ENCODE peak calls at places on chromosome 12, in four cellular contexts. F, S, V and J are unnamed samples.
A peak's percentile ranks its signal among the peaks of the same experiment; 100 is the strongest.

GRCh38 chr12:12791756-12792346 is 6.4 kb downstream of the APOLD1 start:
- DNase-seq in F (no peak), S (no peak), V (no peak), J (no peak)

GRCh38 chr12:121224591-121224990 is 14.7 kb downstream of the P2RX4 start:
- DNase-seq in S (no peak), F (no peak), V (no peak), J (no peak)

GRCh38 chr12:25997401-25997973 is 39.0 kb downstream of the RASSF8 start:
- DNase-seq in F (peak; percentile 96), V (no peak), S (no peak), J (no peak)

GRCh38 chr12:120007272-120007671 is 18.2 kb downstream of the BICDL1 start:
- DNase-seq in V (peak; percentile 15), F (no peak), S (no peak), J (no peak)

GRCh38 chr12:11228268-11228879 is 41.1 kb downstream of the PRB3 start:
- DNase-seq in S (no peak), V (peak; percentile 37), F (peak; percentile 73), J (peak; percentile 35)

GRCh38 chr12:82745062-82745461 is 58.4 kb downstream of the TMTC2 start:
- DNase-seq in S (no peak), F (no peak), V (no peak), J (no peak)

GRCh38 chr12:70508178-70508577 is 129.1 kb downstream of the PTPRB start:
- DNase-seq in V (no peak), S (no peak), F (peak; percentile 51), J (no peak)

GRCh38 chr12:113932411-113933196 is 33.5 kb downstream of the RBM19 start:
- DNase-seq in F (peak; percentile 21), V (no peak), S (peak; percentile 44), J (no peak)

DNA sequence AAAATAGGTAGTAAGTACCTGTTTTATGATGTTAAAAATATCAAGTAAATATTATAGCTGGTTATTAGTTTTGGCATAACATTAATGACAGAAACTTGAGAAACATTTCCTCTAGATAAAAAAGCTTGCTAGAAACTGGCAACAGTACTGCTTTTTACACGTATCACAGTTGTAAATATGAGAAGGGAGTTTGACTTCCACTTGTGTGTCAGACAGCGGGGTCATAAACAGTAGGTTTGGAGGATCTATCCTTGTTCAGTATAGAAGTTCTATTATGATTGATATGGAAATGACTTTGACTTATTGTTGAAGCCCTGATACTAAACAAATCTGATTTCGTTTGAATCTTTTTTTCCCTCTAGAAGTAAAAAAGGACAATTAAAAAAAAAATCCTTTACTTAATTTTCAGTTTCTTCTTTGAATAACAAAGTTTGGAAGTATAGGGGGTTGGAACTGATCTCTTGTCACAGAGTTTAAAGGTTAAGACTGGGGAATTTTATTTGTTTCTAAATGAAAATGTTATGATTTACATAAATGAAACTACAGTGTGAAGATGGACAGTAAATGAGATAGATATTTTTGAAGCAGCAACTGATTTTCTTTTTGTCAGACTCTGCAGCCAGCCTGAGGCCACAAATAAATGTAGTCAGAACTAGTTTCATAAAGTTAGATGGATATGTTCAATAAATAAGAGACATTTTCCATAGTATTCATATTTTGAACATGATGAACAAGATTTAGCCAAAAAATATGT is 50.0 kb downstream of the WNK1 start:
- DNase-seq in S (no peak), F (peak; percentile 67), V (no peak), J (no peak)
- TF ChIP-seq CTCF in S (no peak), F (no peak), V (no peak), J (no peak)

DNA sequence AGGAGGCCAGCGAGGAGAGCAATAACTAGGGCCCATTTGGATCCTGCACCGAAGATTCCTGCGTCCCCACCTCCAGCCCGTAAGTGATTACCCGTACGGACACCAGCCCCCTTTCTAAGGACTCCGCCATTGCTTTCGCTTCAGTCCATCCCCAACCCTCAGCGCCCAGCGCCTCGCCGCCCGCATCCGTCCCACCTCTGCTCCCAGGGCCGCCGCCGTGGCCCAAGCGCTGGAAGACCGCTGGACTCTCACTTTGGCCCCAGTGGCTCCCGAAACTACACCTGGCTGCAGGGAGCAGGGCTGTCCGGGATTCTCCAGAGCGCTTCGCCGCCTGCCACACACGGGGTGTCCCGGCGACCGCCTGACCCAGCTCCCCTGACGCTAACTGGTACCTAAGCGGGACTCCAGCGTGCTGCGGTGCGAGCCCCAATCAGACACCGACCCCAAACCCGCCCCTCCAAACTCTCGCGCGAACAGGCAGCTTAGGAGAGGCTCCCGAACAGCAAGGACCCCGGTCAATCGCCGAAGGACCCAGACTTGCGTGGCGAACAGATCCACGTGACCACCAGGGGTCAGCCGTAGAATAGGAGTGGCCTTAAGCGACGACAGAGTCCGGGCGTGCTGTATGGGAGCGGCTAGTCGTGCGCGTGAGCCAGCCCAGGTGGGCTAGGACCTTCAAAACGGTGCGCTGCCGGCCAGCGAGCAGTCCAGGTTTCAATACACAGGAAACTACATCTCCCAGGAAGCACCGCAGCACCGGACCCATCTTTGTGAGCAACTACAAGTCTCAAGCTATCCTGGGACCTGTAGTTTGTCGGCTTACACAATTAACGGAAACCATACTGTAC is at the start of gene CNPY2:
- DNase-seq in V (peak; percentile 96), S (peak; percentile 96), F (peak; percentile 98), J (peak; percentile 95)
- TF ChIP-seq POLR2A in V (peak; percentile 88), S (peak; percentile 42), F (peak; percentile 64), J (peak; percentile 72)

DNA sequence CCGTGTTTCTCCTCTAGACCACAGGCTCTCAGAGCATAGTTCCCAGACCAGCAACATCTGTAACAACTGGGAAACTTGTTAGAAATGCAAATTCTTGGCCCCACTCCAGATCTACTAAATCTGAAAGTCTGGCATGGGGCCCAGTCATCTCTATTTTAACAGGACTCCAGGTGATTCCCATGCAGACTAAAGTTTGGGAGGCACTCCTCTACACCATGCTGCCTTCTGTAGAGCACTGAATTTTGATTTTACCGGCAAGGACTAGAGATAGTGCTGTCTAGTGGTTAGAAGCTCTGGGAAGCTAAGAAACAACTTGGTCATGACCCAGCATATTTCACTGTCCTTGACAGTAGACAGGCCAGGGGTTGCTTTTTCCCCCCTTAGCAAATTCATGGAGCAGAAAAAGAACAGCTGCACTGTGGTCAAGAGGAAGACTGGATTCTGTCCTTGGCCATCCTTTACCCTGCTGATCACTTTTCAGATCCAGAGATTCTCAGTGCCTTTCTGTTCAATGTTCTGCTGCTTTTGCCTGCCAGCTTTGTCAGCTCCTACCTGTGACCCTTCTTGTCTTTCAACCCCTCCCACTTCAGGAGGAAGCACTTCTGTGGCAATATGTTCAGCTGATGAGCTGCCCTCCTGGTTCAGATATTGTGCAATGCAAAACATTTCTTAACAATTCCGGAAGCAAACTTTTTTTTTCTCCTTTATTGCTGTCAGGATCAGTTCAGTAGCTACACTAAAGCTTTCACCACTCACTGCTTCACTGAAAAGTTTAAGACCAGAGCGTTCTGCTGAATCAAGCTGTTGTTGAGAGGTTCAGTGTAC is 133.8 kb upstream of the NUDT4 start:
- DNase-seq in S (peak; percentile 25), V (peak; percentile 56), F (peak; percentile 24), J (no peak)
- H3K4me3 ChIP-seq in S (no peak overlapping the region), V (no peak overlapping the region), F (no peak overlapping the region), J (no peak overlapping the region)

DNA sequence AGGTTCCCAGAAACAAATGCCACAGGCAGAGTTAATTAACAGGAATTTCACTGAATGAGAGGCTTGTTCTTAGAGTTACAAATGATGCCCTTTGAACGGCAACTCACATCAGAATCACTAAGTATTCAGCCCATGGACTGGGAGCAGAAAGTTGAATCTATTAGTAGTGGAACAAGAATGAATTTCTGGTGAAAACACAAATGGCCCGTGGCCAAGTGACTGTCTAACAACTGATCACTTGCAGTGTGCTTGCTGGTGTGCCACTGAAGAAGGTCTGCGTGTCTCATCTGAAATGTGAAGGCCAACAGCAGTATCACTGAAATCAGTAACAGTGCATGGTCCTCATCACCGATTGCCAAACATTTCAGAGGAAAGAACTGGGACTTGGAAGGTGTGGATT is 893.4 kb upstream of the TMEM132C start:
- DNase-seq in F (no peak), S (no peak), V (no peak), J (no peak)
- TF ChIP-seq CTCF in F (no peak), S (no peak), V (no peak), J (no peak)

GRCh38 chr12:108730337-108731104 is 797 bp downstream of the CORO1C start:
- DNase-seq in S (peak; percentile 83), V (peak; percentile 76), F (peak; percentile 79), J (peak; percentile 52)

GRCh38 chr12:108733132-108733531 is 1.8 kb upstream of the CORO1C start:
- DNase-seq in V (no peak), S (no peak), F (no peak), J (no peak)

GRCh38 chr12:108731105-108731865 is at the start of gene CORO1C:
- DNase-seq in V (peak; percentile 99), F (peak; percentile 99), S (peak; percentile 93), J (peak; percentile 97)

GRCh38 chr12:108732489-108732888 is 1.2 kb upstream of the CORO1C start:
- DNase-seq in S (no peak), F (no peak), V (no peak), J (no peak)

DNA sequence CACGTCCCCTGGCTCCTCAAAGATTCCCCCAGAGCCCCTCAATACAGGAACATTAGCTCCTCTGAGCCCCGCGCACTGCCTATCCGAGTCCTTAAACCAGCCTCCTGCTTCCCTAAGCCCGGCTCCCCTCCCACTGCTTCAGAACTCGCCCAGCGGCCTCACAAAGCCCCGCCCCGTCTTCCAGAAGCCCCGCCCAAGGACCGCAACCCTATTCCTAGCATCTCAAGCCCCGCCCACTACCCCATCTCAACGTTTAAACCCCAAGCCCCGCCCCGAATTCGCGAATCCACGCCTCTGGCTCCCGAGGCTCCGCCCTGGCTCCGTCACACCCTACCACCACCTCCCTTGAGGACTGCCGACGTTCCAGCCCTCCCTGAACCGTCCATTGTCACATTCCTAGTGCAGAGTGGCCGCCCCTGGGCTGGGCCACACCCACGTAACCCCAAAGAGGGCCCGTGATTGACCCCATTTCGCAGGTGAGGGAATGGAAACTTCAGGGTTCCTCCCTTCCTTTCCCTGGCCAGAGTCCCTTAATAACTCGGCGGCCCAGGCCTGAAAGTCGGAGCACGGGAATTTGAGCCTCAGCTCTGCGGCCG is 646 bp upstream of the CORO1C start:
- DNase-seq in V (peak; percentile 100), S (peak; percentile 100), F (peak; percentile 99), J (peak; percentile 100)
- TF ChIP-seq POLR2A in V (peak; percentile 84), S (peak; percentile 67), F (peak; percentile 62), J (peak; percentile 55)

DNA sequence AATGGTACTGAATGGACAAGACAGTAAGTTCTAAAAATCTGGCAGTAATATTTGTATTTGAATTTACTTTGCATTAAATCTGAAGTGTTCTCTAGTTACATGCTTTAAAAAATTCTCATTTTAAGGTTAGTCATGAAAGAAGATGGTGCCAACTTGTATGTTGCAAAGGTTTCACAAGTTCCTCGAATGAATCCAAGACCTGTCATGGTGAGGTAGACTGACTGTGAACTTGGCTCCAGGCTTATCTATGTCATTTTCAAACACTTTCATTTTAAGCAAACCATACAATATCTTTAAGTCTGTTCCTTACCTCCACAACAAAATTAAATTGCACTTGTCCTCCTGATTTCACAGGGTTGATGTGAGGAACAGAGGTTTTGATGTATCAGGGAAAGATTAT is 23.4 kb downstream of the CLEC2D start:
- DNase-seq in V (no peak), F (no peak), S (no peak), J (no peak)
- H3K4me3 ChIP-seq in V (no peak overlapping the region), F (no peak overlapping the region), S (no peak overlapping the region), J (no peak overlapping the region)